ENCODE peak calls at places on chromosomes 2 and 18, in four cellular contexts. B, Z, P and T are unnamed samples.

GRCh38 chr18:8402237-8402636 is 207.0 kb upstream of the RAB12 start:
- DNase-seq in B (no peak), Z (no peak), P (no peak), T (no peak)

GRCh38 chr2:216596234-216596985 is 36.8 kb upstream of the IGFBP2 start:
- DNase-seq in B (no peak), Z (no peak), P (no peak), T (no peak)

GRCh38 chr2:124264496-124265160 is 239.5 kb downstream of the CNTNAP5 start:
- DNase-seq in B (no peak), Z (no peak), P (no peak), T (no peak)

GRCh38 chr18:34491719-34492118 is 218.4 kb upstream of the DTNA start:
- DNase-seq in B (no peak), Z (no peak), P (no peak), T (no peak)

GRCh38 chr2:110095994-110096633 is 19.5 kb downstream of the MALL start:
- DNase-seq in B (no peak), Z (no peak), P (no peak), T (peak; percentile 67)

GRCh38 chr2:240453461-240454030 is 18.1 kb downstream of the GPC1 start:
- DNase-seq in B (no peak), Z (peak; percentile 42), P (no peak), T (no peak)

GRCh38 chr18:47658498-47658897 is 272.0 kb downstream of the SMAD2 start:
- DNase-seq in B (no peak), Z (no peak), P (no peak), T (no peak)

GRCh38 chr18:37673196-37673595 is 107.6 kb upstream of the CELF4 start:
- DNase-seq in B (no peak), Z (no peak), P (no peak), T (no peak)

GRCh38 chr18:9101730-9102390 is 639 bp upstream of the NDUFV2 start:
- DNase-seq in B (no peak), Z (no peak), P (peak; percentile 74), T (no peak)

GRCh38 chr2:164205347-164205746 is 415.9 kb downstream of the GRB14 start:
- DNase-seq in B (no peak), Z (no peak), P (no peak), T (no peak)

GRCh38 chr2:161250864-161251436 is 57.3 kb upstream of the PSMD14 start:
- DNase-seq in B (no peak), Z (no peak), P (peak; percentile 80), T (no peak)

GRCh38 chr2:24022975-24023575 is 13.2 kb downstream of the MFSD2B start:
- DNase-seq in B (no peak), Z (no peak), P (no peak), T (peak; percentile 67)

DNA sequence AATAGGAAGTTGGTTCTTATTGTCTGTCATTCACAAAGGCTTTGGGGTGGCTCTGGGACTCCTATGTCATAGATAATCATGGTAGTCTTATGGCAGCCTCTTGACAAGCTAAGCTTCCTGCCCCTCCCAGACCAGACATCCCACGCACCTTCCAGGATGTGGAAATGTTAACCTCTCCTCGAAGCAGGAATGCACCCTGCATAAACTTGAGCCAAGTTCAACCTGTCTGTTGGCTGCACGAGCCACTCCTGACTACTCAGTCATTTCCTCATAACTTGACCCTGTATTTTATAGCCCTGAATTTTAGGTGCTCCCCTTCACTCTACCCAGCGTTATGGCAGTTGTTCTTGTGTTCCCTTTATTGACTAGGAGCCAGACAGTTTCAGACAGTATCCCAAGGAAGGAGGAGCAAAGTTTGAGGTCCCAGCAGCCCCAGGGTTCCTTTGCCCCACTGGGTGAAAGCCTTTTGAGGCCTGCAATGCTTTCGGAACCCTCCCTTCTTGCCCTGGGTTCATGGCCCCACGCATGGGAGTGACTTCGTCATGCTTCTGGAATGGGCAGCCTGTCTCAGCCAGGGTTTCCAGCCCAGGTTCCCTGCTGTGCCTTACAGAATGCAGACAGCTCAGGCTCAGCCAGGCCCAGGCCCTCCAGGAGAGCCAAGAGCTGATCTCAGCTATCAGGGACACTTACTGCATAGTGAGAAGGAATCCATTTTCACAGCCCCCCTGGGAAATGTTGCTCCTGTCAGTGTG is 15.6 kb upstream of the INO80C start:
- DNase-seq in B (no peak), Z (no peak), P (peak; percentile 36), T (no peak)
- TF ChIP-seq EP300 in B (no peak), Z (no peak), P (no peak), T (no peak)

GRCh38 chr2:207248702-207249355 is 83.1 kb upstream of the KLF7 start:
- DNase-seq in B (no peak), Z (no peak), P (no peak), T (no peak)
- H3K4me1 ChIP-seq in B (no peaks in the 10 kb centered on the region), Z (no peaks in the 10 kb centered on the region), P (peaks cover 14% of the 10 kb centered on the region), T (peaks cover 18% of the 10 kb centered on the region)

GRCh38 chr2:178700922-178701342 is 106.3 kb downstream of the TTN start:
- DNase-seq in B (no peak), Z (no peak), P (peak; percentile 49), T (no peak)

GRCh38 chr2:178707471-178707870 is 99.8 kb downstream of the TTN start:
- DNase-seq in B (no peak), Z (no peak), P (no peak), T (no peak)

GRCh38 chr2:178704876-178705275 is 102.3 kb downstream of the TTN start:
- DNase-seq in B (no peak), Z (no peak), P (no peak), T (no peak)
- H3K36me3 ChIP-seq in B (no peaks in the 10 kb centered on the region), Z (no peaks in the 10 kb centered on the region), P (no peaks in the 10 kb centered on the region), T (no peaks in the 10 kb centered on the region)

DNA sequence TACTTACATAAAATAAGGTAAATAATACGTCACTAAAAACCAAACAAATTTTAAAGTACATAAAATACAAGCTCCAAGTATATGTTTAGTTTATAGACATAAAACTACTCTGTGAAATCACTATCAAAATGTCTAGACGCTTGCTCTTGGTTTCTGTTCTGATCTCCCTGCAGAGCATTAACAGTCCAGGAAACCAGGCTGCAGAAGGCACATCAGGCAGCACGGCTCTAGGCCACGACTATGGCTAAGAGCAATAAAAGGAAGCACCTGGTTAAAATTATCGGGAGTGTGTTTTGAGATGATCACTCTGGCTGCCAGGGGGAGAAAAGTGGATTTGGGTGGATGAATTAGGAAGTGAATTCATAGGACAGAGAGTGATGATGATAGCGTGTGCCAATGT is 196.0 kb upstream of the SPHKAP start:
- DNase-seq in B (no peak), Z (no peak), P (no peak), T (no peak)
- TF ChIP-seq EP300 in B (no peak), Z (no peak), P (no peak), T (no peak)

GRCh38 chr2:85772841-85773491 is 19.2 kb downstream of the ATOH8 start:
- DNase-seq in B (no peak), Z (no peak), P (no peak), T (no peak)
- H3K4me1 ChIP-seq in B (peaks cover 75% of the 10 kb centered on the region), Z (peaks cover 57% of the 10 kb centered on the region), P (no peaks in the 10 kb centered on the region), T (peaks cover 81% of the 10 kb centered on the region)

DNA sequence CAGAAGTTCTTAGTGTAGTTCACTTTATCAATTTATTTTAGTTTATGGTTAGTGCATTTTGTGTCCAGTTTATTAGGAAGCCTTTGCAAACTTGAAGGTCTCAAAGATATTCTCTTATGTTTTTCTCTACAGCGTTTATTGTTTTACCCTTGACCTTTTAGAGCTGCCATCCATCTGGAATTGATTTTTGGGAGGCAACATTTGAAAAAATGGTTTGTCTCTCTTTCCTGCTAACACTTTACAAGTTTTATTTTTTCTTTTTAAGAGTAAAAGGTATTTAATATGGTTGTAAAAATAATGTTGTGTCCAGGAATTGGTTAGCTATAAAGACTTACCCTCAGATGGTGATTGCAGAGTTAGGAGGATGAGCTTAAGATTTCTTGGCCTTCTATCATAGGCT is 14.0 kb downstream of the GORASP2 start:
- DNase-seq in B (no peak), Z (no peak), P (no peak), T (no peak)
- H3K36me3 ChIP-seq in B (no peaks in the 10 kb centered on the region), Z (no peaks in the 10 kb centered on the region), P (peaks cover 53% of the 10 kb centered on the region), T (no peaks in the 10 kb centered on the region)

DNA sequence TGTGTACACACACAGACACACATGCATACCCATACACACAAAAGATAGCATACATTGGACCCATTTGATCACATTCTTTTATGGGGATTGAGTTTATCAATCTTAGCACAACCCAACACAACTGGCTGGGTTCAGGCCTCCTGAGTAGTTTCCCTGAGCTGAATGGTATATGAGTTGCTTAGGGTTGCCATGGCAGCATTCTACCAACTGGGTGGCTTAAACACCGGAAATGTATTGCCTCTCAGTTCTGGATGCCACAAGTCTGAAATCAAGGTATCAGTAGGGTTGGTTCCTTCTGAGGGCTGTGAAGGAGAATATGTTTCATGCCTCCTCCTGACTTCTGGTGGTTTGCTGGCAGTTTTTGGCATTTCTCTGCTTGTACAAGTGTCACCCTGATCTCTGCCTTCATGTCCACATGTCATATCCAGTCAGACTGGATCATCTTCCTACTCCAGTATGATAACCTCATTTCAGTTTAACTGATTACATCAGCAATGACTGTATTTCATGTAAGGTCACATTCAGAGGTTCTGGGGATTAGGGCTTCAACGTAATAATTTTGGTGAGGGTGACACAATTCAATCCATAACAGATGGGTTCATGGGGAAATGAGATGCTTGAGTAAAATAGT is 212.7 kb downstream of the KCNE4 start:
- DNase-seq in B (no peak), Z (no peak), P (no peak), T (no peak)
- TF ChIP-seq EP300 in B (no peak), Z (no peak), P (no peak), T (no peak)

GRCh38 chr2:39433586-39434195 is 3.4 kb downstream of the MAP4K3 start:
- DNase-seq in B (no peak), Z (no peak), P (peak; percentile 67), T (no peak)

GRCh38 chr2:39435974-39436591 is 1.0 kb downstream of the MAP4K3 start:
- DNase-seq in B (no peak), Z (no peak), P (no peak), T (peak; percentile 71)

GRCh38 chr2:39436592-39437521 is at the start of gene MAP4K3:
- DNase-seq in B (peak; percentile 77), Z (peak; percentile 95), P (peak; percentile 97), T (peak; percentile 95)

GRCh38 chr2:39434233-39434897 is 2.7 kb downstream of the MAP4K3 start:
- DNase-seq in B (no peak), Z (no peak), P (no peak), T (no peak)

GRCh38 chr2:39435254-39435653 is 1.8 kb downstream of the MAP4K3 start:
- DNase-seq in B (no peak), Z (no peak), P (peak; percentile 61), T (no peak)
- H3K4me1 ChIP-seq in B (peaks cover 22% of the 10 kb centered on the region), Z (peaks cover 8% of the 10 kb centered on the region), P (peaks cover 45% of the 10 kb centered on the region), T (peaks cover 76% of the 10 kb centered on the region)

GRCh38 chr18:46109386-46109785 is 5.2 kb downstream of the HAUS1 start:
- DNase-seq in B (no peak), Z (no peak), P (no peak), T (no peak)
- H3K36me3 ChIP-seq in B (no peaks in the 10 kb centered on the region), Z (no peaks in the 10 kb centered on the region), P (peaks cover 42% of the 10 kb centered on the region), T (peaks cover 6% of the 10 kb centered on the region)

GRCh38 chr2:136495636-136496035 is 269.7 kb upstream of the THSD7B start:
- DNase-seq in B (no peak), Z (no peak), P (no peak), T (no peak)

GRCh38 chr2:136490100-136490499 is 275.2 kb upstream of the THSD7B start:
- DNase-seq in B (no peak), Z (no peak), P (no peak), T (no peak)

DNA sequence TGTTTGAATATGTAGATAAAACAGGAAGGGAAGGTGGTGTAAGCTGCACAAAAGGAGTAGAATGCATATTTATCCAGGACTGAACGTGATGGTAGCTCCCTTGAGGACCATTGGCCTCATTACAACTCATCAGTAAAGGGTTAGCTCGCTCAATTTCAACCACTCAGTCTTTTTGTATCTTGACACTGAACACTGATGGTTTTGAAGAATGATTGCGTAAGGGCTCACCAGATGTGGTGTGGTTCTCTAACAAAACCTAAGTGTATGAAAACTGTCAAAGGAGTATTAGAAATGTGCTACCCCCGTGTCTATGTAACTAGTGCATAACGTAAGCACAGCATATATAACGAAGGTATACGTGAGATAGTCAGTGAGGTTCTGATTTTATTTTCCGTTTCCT is 272.4 kb upstream of the THSD7B start:
- DNase-seq in B (no peak), Z (no peak), P (no peak), T (no peak)
- TF ChIP-seq EP300 in B (no peak), Z (no peak), P (no peak), T (no peak)